ENCODE peak calls at places on chromosome 20, in five cellular contexts. Z is AG08396; H is hypothalamus; V is activated CD4-positive, alpha-beta T cell treated with anti-CD3 and anti-CD28 coated beads, Interleukin-2, amount 50 U/mL, for 4 hours; T is activated CD4-positive, CD25-positive, alpha-beta regulatory T cell. O is an unnamed sample.

GRCh38 chr20:25380945-25381614 is 9.6 kb downstream of the ABHD12 start:
- DNase-seq in V (no peak), H (no peak), T (no peak), Z (no peak), O (no peak)

GRCh38 chr20:367486-367887 is 13.1 kb upstream of the TRIB3 start:
- DNase-seq in V (no peak), H (no peak), T (no peak), Z (no peak), O (no peak)

GRCh38 chr20:54347216-54347833 is 128.1 kb upstream of the DOK5 start:
- DNase-seq in Z (no peak), V (no peak), T (no peak), H (no peak), O (no peak)

GRCh38 chr20:48006036-48006833 is 221.0 kb upstream of the SULF2 start:
- DNase-seq in Z (no peak), T (no peak), H (no peak), V (no peak), O (no peak)

GRCh38 chr20:35597186-35597585 is 18.4 kb upstream of the SPAG4 start:
- DNase-seq in T (no peak), Z (no peak), V (no peak), H (no peak), O (no peak)

GRCh38 chr20:36836591-36837329 is 39.2 kb upstream of the TLDC2 start:
- DNase-seq in H (peak; percentile 51), T (no peak), V (peak; percentile 12), Z (peak; percentile 60), O (peak; percentile 76)

GRCh38 chr20:24935786-24936525 is 13.1 kb upstream of the CST7 start:
- DNase-seq in V (no peak), T (no peak), H (no peak), Z (no peak), O (no peak)

GRCh38 chr20:12203981-12204380 is 286.3 kb downstream of the BTBD3 start:
- DNase-seq in Z (no peak), V (no peak), T (no peak), H (no peak), O (no peak)

GRCh38 chr20:60754866-60755265 is 497.2 kb upstream of the CDH4 start:
- DNase-seq in Z (no peak), H (peak; percentile 1), V (no peak), T (no peak), O (no peak)

GRCh38 chr20:891121-892080 is 24.7 kb downstream of the ANGPT4 start:
- DNase-seq in T (no peak), V (no peak), Z (no peak), H (peak; percentile 80), O (no peak)

GRCh38 chr20:57948177-57948955 is 238.6 kb upstream of the PMEPA1 start:
- DNase-seq in T (no peak), Z (no peak), V (no peak), H (no peak), O (peak; percentile 3)

GRCh38 chr20:37430778-37431460 is 85.0 kb downstream of the SRC start:
- DNase-seq in V (no peak), H (no peak), T (no peak), Z (no peak), O (no peak)

GRCh38 chr20:31721408-31722332 is 998 bp downstream of the BCL2L1 start:
- DNase-seq in T (no peak), V (no peak), H (no peak), Z (no peak), O (no peak)

GRCh38 chr20:13396036-13396435 is 175.0 kb downstream of the ISM1 start:
- DNase-seq in V (no peak), Z (no peak), T (no peak), H (no peak), O (peak; percentile 31)

GRCh38 chr20:49560646-49561045 is 7.3 kb downstream of the PTGIS start:
- DNase-seq in H (no peak), V (no peak), T (no peak), Z (no peak), O (no peak)

GRCh38 chr20:54219751-54220426 is 12.0 kb downstream of the PFDN4 start:
- DNase-seq in Z (peak; percentile 38), V (no peak), T (no peak), H (no peak), O (peak; percentile 73)

GRCh38 chr20:47686545-47686944 is 98.7 kb downstream of the SULF2 start:
- DNase-seq in T (no peak), Z (no peak), H (no peak), V (no peak), O (peak; percentile 90)

GRCh38 chr20:64245746-64246595 is 9.6 kb upstream of the PCMTD2 start:
- DNase-seq in V (no peak), T (no peak), H (no peak), Z (no peak), O (no peak)

GRCh38 chr20:62172666-62173065 is 10.2 kb upstream of the MTG2 start:
- DNase-seq in Z (no peak), T (no peak), V (no peak), H (no peak), O (no peak)

GRCh38 chr20:37407573-37408002 is 61.6 kb downstream of the SRC start:
- DNase-seq in Z (no peak), H (no peak), T (no peak), V (no peak), O (no peak)

GRCh38 chr20:35489717-35490116 is 34.3 kb downstream of the CEP250 start:
- DNase-seq in V (no peak), Z (no peak), T (no peak), H (no peak), O (no peak)

GRCh38 chr20:54361485-54361884 is 113.9 kb upstream of the DOK5 start:
- DNase-seq in V (no peak), H (no peak), Z (no peak), T (no peak), O (no peak)

GRCh38 chr20:49635171-49635570 is 67.2 kb upstream of the PTGIS start:
- DNase-seq in Z (no peak), T (no peak), V (no peak), H (no peak), O (no peak)

GRCh38 chr20:7673841-7674240 is 266.4 kb downstream of the HAO1 start:
- DNase-seq in V (no peak), H (no peak), Z (peak; percentile 41), T (no peak), O (peak; percentile 83)

O was measured in choroid plexus epithelial cell.